ENCODE peak calls at places on chromosomes 12 and 14, in six cellular contexts. R is IMR-90, C is H9, H is PC-3, F is mammary epithelial cell, P is fibroblast of lung. W is an unnamed sample.

GRCh38 chr14:47948981-47949380 is 273.6 kb upstream of the MDGA2 start:
- DNase-seq in P (no peak), F (no peak), H (no peak), C (peak; percentile 53), R (no peak), W (no peak)

GRCh38 chr12:105644770-105645169 is 314.3 kb downstream of the C12orf75 start:
- DNase-seq in P (no peak), F (no peak), H (no peak), C (no peak), R (no peak), W (no peak)

GRCh38 chr12:80869264-80869663 is 68.5 kb downstream of the LIN7A start:
- DNase-seq in R (no peak), P (no peak), C (no peak), F (no peak), H (no peak), W (no peak)

GRCh38 chr14:85416771-85417170 is 113.2 kb upstream of the FLRT2 start:
- DNase-seq in F (peak; percentile 88), H (peak; percentile 69), C (no peak), R (peak; percentile 77), P (peak; percentile 59), W (no peak)

GRCh38 chr12:53999596-54000104 is 311 bp upstream of the HOXC9 start:
- DNase-seq in C (no peak), F (peak; percentile 81), H (no peak), R (peak; percentile 31), P (peak; percentile 42), W (no peak)

GRCh38 chr14:77142289-77142814 is 761 bp upstream of the ZDHHC22 start:
- DNase-seq in F (no peak), C (no peak), H (no peak), R (no peak), P (no peak), W (peak; percentile 77)

GRCh38 chr12:117439531-117440001 is 78.1 kb upstream of the NOS1 start:
- DNase-seq in P (no peak), F (no peak), R (no peak), C (peak; percentile 55), H (no peak), W (peak; percentile 45)

GRCh38 chr14:55701638-55702037 is 121.6 kb downstream of the KTN1 start:
- DNase-seq in H (peak; percentile 91), F (peak; percentile 82), R (peak; percentile 75), P (peak; percentile 5), C (no peak), W (no peak)

GRCh38 chr12:44286336-44286735 is 450.5 kb downstream of the TMEM117 start:
- DNase-seq in C (no peak), P (peak; percentile 11), R (peak; percentile 35), F (peak; percentile 52), H (no peak), W (no peak)

GRCh38 chr12:113880993-113881392 is 85.1 kb downstream of the RBM19 start:
- DNase-seq in F (no peak), P (no peak), C (no peak), H (no peak), R (no peak), W (no peak)

GRCh38 chr12:80701388-80701787 is 6.0 kb upstream of the MYF6 start:
- DNase-seq in R (peak; percentile 1), P (peak; percentile 44), C (no peak), H (no peak), F (no peak), W (no peak)

GRCh38 chr12:96073346-96074336 is 38.3 kb upstream of the LTA4H start:
- DNase-seq in H (peak; percentile 54), R (no peak), C (no peak), P (no peak), F (peak; percentile 60), W (peak; percentile 31)

GRCh38 chr14:46058964-46059580 is 592.5 kb downstream of the RPL10L start:
- DNase-seq in C (no peak), R (no peak), H (no peak), F (no peak), P (no peak), W (no peak)

GRCh38 chr12:54300732-54301427 is at the start of gene NFE2:
- DNase-seq in H (peak; percentile 79), F (peak; percentile 70), P (peak; percentile 68), C (peak; percentile 93), R (peak; percentile 77), W (peak; percentile 94)

GRCh38 chr12:116277393-116278258 is at the start of gene MED13L:
- DNase-seq in C (peak; percentile 94), P (peak; percentile 84), R (peak; percentile 78), F (peak; percentile 83), H (peak; percentile 94), W (peak; percentile 96)

GRCh38 chr14:105026033-105026785 is 5.3 kb upstream of the CDCA4 start:
- DNase-seq in F (peak; percentile 59), H (peak; percentile 94), P (no peak), R (peak; percentile 70), C (no peak), W (no peak)

GRCh38 chr12:3202734-3203446 is 125.7 kb downstream of the TSPAN9 start:
- DNase-seq in F (peak; percentile 23), P (peak; percentile 41), R (peak; percentile 34), H (peak; percentile 64), C (peak; percentile 81), W (peak; percentile 76)

GRCh38 chr12:2083561-2083960 is 30.8 kb downstream of the CACNA1C start:
- DNase-seq in H (peak; percentile 56), F (no peak), P (no peak), R (no peak), C (no peak), W (no peak)

GRCh38 chr12:106917503-106917902 is 38.2 kb upstream of the TMEM263 start:
- DNase-seq in F (no peak), C (no peak), R (no peak), P (no peak), H (no peak), W (no peak)

GRCh38 chr12:52713960-52714886 is 10.9 kb upstream of the KRT77 start:
- DNase-seq in P (no peak), F (no peak), H (no peak), C (peak; percentile 75), R (no peak), W (peak; percentile 77)

GRCh38 chr12:96164951-96165858 is 29.0 kb upstream of the ELK3 start:
- DNase-seq in C (no peak), F (no peak), H (no peak), R (no peak), P (no peak), W (no peak)

GRCh38 chr14:103819503-103820307 is 27.7 kb downstream of the PPP1R13B start:
- DNase-seq in H (no peak), R (no peak), C (peak; percentile 77), F (peak; percentile 45), P (no peak), W (peak; percentile 61)

GRCh38 chr14:28982228-28982627 is 215.6 kb downstream of the FOXG1 start:
- DNase-seq in C (no peak), P (no peak), F (no peak), R (no peak), H (no peak), W (no peak)

GRCh38 chr14:66074546-66074945 is 411.6 kb upstream of the CCDC196 start:
- DNase-seq in C (no peak), H (no peak), F (no peak), R (no peak), P (no peak), W (peak; percentile 41)

GRCh38 chr14:21104448-21105060 is 3.7 kb downstream of the TMEM253 start:
- DNase-seq in P (peak; percentile 81), C (peak; percentile 79), R (peak; percentile 77), H (peak; percentile 71), F (peak; percentile 74), W (peak; percentile 85)
- H3K4me1 ChIP-seq in P (peaks cover 14% of the 10 kb centered on the region), C (peaks cover 14% of the 10 kb centered on the region), R (peaks cover 4% of the 10 kb centered on the region), H (peaks cover 42% of the 10 kb centered on the region), F (peaks cover 55% of the 10 kb centered on the region), W (peaks cover 32% of the 10 kb centered on the region)

GRCh38 chr12:20628999-20629398 is 66.1 kb upstream of the SLCO1C1 start:
- DNase-seq in P (no peak), R (no peak), H (no peak), C (no peak), F (no peak), W (no peak)

GRCh38 chr12:20627001-20627588 is 68.0 kb upstream of the SLCO1C1 start:
- DNase-seq in P (no peak), R (no peak), H (no peak), C (no peak), F (no peak), W (no peak)

GRCh38 chr12:20625531-20625930 is 69.6 kb upstream of the SLCO1C1 start:
- DNase-seq in H (no peak), F (no peak), P (no peak), C (no peak), R (no peak), W (no peak)

GRCh38 chr12:20628388-20628787 is 66.7 kb upstream of the SLCO1C1 start:
- DNase-seq in P (no peak), F (no peak), R (no peak), C (no peak), H (no peak), W (peak; percentile 12)

GRCh38 chr12:20624718-20625117 is 70.4 kb upstream of the SLCO1C1 start:
- DNase-seq in C (peak; percentile 67), F (no peak), H (peak; percentile 43), P (peak; percentile 49), R (peak; percentile 30), W (peak; percentile 63)
- TF ChIP-seq CTCF in C (peak; percentile 69), F (no peak), H (peak; percentile 52), P (peak; percentile 27), R (peak; percentile 41), W (peak; percentile 61)

DNA sequence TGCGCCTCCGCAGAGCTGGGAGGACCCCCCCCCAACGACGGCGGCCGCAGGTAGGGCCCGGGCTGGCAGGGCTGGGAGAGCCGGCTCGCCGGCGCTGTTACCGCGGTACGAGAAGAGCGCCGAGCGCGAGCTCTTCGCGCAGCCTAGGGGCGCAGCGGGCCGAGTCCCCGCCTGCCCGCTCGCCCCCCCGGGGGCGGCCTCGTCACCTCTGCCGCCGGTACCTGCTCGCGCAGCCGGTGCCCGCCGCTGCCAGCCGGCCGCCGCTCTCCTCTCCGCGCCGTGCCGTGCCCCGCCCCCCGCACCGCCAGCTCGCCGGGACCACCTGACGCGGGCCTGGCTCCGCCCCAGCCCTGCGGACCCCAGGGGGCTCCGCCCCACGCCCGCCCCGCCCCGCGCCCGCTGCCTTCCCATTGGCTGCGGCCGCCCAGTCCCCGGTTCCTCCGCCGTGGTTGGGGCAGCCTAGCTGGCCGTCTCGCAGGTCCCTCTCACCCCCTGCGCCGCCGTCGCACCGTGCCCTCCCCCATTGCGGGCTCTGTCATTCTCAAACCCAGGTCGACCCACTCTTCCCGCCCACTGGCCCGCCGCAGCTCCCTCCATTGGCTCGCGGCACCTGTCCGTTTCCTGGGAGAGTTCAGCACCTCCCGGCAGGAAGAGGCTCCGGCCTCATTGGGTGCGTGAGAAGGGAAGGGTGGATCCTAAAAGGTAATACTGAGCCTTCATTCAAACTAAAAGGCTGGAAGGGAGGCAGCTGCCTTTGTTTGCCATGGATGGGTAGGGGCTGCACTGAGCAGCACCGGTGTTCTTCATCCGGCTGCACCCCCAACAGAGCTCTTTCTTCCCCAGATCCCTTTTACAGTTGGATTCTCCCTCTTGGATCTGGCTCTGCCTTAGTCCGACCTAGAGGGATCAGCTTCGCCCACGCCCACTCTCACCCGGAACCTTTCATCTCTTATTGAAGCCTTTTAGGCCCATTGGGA is at the start of gene MAP3K9:
- DNase-seq in F (peak; percentile 99), H (peak; percentile 98), C (peak; percentile 100), R (peak; percentile 26), P (peak; percentile 23), W (peak; percentile 99)
- H3K9ac ChIP-seq in F (peak within 1 kb of the TSS; percentile 90), H (peak within 1 kb of the TSS; percentile 65), C (peak within 1 kb of the TSS; percentile 78), R (no peak within 1 kb of the TSS), P (peak within 1 kb of the TSS; percentile 4), W (peak within 1 kb of the TSS; percentile 74)

DNA sequence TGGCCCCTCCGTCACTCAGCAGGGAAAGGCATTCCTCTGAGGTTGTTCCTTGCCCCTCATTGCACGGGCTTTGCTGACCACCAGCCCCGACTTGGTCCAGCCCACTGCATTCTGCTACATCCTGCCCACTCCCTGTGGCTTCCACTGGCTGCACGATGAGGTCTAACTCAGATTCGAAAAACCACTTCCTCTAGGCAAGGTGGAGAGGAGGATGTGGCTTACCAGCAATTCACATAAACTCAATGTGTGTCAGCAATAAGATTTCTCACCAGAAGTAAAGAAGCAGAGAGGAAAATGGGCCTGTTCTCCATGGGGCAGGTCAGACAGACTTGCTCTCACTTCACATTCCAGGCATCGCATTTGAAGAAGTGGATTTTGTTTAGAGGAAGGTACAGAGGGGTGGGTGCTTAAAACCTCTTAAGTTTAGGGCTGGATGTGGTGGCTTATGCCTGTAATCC is 14.7 kb downstream of the GPR68 start:
- DNase-seq in R (peak; percentile 61), P (no peak), H (peak; percentile 82), F (peak; percentile 71), C (no peak), W (no peak)
- H3K4me1 ChIP-seq in R (peaks cover 6% of the 10 kb centered on the region), P (peaks cover 2% of the 10 kb centered on the region), H (peaks cover 49% of the 10 kb centered on the region), F (peaks cover 27% of the 10 kb centered on the region), C (peaks cover 4% of the 10 kb centered on the region), W (no peaks in the 10 kb centered on the region)